ENCODE peak calls at places on chromosomes 2 and 18, in four cellular contexts. H, W, P and I are unnamed samples.

GRCh38 chr2:7424481-7424880 is 507.3 kb downstream of the RNF144A start:
- DNase-seq in H (no peak), W (no peak), P (no peak), I (no peak)

GRCh38 chr2:232204457-232204931 is 174.1 kb upstream of the ALPP start:
- DNase-seq in H (no peak), W (no peak), P (peak; percentile 77), I (no peak)

GRCh38 chr2:159557437-159558034 is 58.8 kb downstream of the BAZ2B start:
- DNase-seq in P (peak; percentile 42), W (peak; percentile 17), H (peak; percentile 16), I (no peak)

GRCh38 chr18:55833543-55833942 is 245.6 kb upstream of the TCF4 start:
- DNase-seq in P (no peak), W (peak; percentile 43), H (no peak), I (no peak)

GRCh38 chr2:109396338-109397180 is 217.2 kb downstream of the SEPTIN10 start:
- DNase-seq in H (no peak), P (no peak), W (no peak), I (no peak)

GRCh38 chr2:147968571-147968970 is 52.0 kb downstream of the ORC4 start:
- DNase-seq in P (no peak), H (no peak), W (no peak), I (no peak)

GRCh38 chr2:128324008-128324896 is 5.6 kb upstream of the HS6ST1 start:
- DNase-seq in W (no peak), P (no peak), H (no peak), I (no peak)

GRCh38 chr2:212495076-212495475 is 43.5 kb downstream of the ERBB4 start:
- DNase-seq in W (no peak), H (no peak), P (no peak), I (no peak)

GRCh38 chr2:178891265-178891958 is 84.2 kb upstream of the TTN start:
- DNase-seq in P (peak; percentile 39), W (no peak), H (peak; percentile 59), I (peak; percentile 73)

GRCh38 chr2:172613035-172613434 is 57.1 kb downstream of the PDK1 start:
- DNase-seq in H (no peak), W (no peak), P (no peak), I (no peak)

GRCh38 chr2:41387519-41387918 is 660.3 kb upstream of the PKDCC start:
- DNase-seq in P (no peak), H (no peak), W (no peak), I (no peak)

GRCh38 chr2:118905206-118905605 is 36.8 kb upstream of the MARCO start:
- DNase-seq in H (no peak), P (no peak), W (no peak), I (no peak)

GRCh38 chr2:207166349-207167128 is 791 bp upstream of the KLF7 start:
- DNase-seq in P (peak; percentile 32), W (no peak), H (no peak), I (peak; percentile 32)

GRCh38 chr18:49755489-49755888 is 57.8 kb downstream of the ACAA2 start:
- DNase-seq in H (no peak), P (no peak), W (no peak), I (no peak)

GRCh38 chr2:112137516-112138142 is 556 bp upstream of the FBLN7 start:
- DNase-seq in P (peak; percentile 35), H (no peak), W (no peak), I (no peak)

GRCh38 chr2:241467777-241468570 is 40.4 kb downstream of the STK25 start:
- DNase-seq in P (no peak), W (no peak), H (no peak), I (no peak)

GRCh38 chr2:238116298-238117198 is 16.4 kb downstream of the ESPNL start:
- DNase-seq in W (no peak), P (no peak), H (no peak), I (no peak)

DNA sequence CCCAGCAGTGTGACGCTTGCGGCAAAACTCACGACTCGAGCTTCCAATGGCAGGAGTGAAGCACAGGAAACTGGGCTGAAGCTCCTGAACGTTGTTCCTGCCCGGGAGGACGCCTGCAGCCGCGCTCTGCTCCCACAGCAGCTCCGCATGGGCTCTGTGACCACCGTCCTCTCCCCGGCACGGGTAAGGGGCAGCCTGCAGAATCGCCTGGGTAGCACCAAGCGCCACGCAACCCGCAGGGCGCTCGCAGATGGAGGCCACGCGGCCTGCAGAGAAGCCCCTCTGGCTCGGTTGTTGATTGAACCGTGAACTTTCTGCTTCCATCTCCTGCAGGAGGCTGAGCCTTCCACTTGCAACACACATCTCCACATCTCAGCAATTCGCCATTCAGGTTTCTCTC is 63.3 kb upstream of the ZNF236 start:
- DNase-seq in H (no peak), P (no peak), W (no peak), I (no peak)
- TF ChIP-seq TCF7L2 in H (no peak), P (no peak), W (no peak), I (no peak)

GRCh38 chr2:191617589-191617988 is 60.3 kb upstream of the NABP1 start:
- DNase-seq in W (no peak), P (no peak), H (no peak), I (no peak)
- TF ChIP-seq TCF7L2 in W (no peak), P (no peak), H (no peak), I (no peak)

GRCh38 chr2:20781656-20782265 is 41.1 kb downstream of the LDAH start:
- DNase-seq in W (peak; percentile 13), P (peak; percentile 51), H (no peak), I (peak; percentile 30)
- TF ChIP-seq TCF7L2 in W (no peak), P (no peak), H (no peak), I (no peak)

DNA sequence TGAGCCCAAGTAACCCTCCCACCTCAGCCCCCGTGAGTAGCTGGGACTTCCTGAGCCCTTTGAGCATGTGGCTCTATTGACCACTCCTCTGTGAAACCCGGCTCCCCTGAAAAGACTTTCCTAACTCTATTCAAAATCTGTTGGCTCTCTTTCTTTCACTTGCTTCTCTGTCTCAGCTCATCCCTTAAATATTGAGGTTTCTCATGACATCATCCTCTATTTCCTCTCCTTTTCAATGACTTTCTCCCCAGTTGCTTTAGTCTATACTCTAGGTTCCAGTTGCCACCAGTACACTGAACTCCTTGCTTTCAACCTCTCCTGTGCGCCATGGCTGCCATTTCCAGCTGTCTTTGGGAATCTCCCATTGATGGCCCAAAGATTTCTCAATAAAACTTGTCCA is 79.8 kb upstream of the STK17B start:
- DNase-seq in H (no peak), P (no peak), W (no peak), I (no peak)
- TF ChIP-seq TCF7L2 in H (no peak), P (no peak), W (no peak), I (no peak)